ENCODE peak calls at places on chromosomes 13 and 19, in six cellular contexts. V, L, Y, G, F and B are unnamed samples.

GRCh38 chr19:2733930-2734588 is 5.8 kb downstream of the SLC39A3 start:
- DNase-seq in V (no peak), L (no peak), Y (no peak), G (no peak), F (no peak), B (no peak)

GRCh38 chr19:16386619-16387240 is 62.1 kb downstream of the KLF2 start:
- DNase-seq in V (peak), L (peak), Y (peak), G (peak), F (no peak), B (no peak)

GRCh38 chr19:14563989-14564650 is 7.7 kb downstream of the NDUFB7 start:
- DNase-seq in V (no peak), L (peak), Y (no peak), G (no peak), F (no peak), B (no peak)

GRCh38 chr19:49155005-49155826 is at the start of gene HRC:
- DNase-seq in V (no peak), L (no peak), Y (no peak), G (no peak), F (no peak), B (no peak)

GRCh38 chr19:21127001-21127400 is 14.8 kb upstream of the ZNF431 start:
- DNase-seq in V (no peak), L (no peak), Y (no peak), G (no peak), F (no peak), B (no peak)

GRCh38 chr19:5138606-5139594 is 170.0 kb downstream of the KDM4B start:
- DNase-seq in V (peak), L (peak), Y (no peak), G (no peak), F (peak), B (peak)

GRCh38 chr19:32397736-32398135 is 7.8 kb upstream of the DPY19L3 start:
- DNase-seq in V (peak), L (no peak), Y (peak), G (no peak), F (no peak), B (no peak)

GRCh38 chr19:58229255-58229639 is 533 bp downstream of the ZNF544 start:
- DNase-seq in V (peak), L (peak), Y (peak), G (no peak), F (no peak), B (no peak)

GRCh38 chr19:1837625-1838105 is 10.6 kb downstream of the REXO1 start:
- DNase-seq in V (peak), L (peak), Y (peak), G (no peak), F (peak), B (no peak)

GRCh38 chr19:38683393-38684077 is 36.1 kb downstream of the ACTN4 start:
- DNase-seq in V (peak), L (peak), Y (peak), G (peak), F (no peak), B (no peak)

GRCh38 chr13:24131749-24132148 is 28.8 kb upstream of the SPATA13 start:
- DNase-seq in V (no peak), L (no peak), Y (no peak), G (no peak), F (no peak), B (no peak)

GRCh38 chr13:99004931-99005330 is 27.1 kb upstream of the DOCK9 start:
- DNase-seq in V (no peak), L (no peak), Y (no peak), G (no peak), F (no peak), B (no peak)

GRCh38 chr19:49987159-49987698 is 26.3 kb upstream of the SIGLEC11 start:
- DNase-seq in V (peak), L (peak), Y (peak), G (no peak), F (peak), B (peak)

GRCh38 chr19:42480335-42481095 is 37.8 kb upstream of the CXCL17 start:
- DNase-seq in V (peak), L (peak), Y (peak), G (no peak), F (no peak), B (no peak)

GRCh38 chr19:38596057-38596981 is 21.4 kb downstream of the MAP4K1 start:
- DNase-seq in V (no peak), L (peak), Y (peak), G (peak), F (no peak), B (no peak)

GRCh38 chr13:37869756-37870488 is at the start of gene TRPC4:
- DNase-seq in V (peak), L (no peak), Y (peak), G (peak), F (no peak), B (no peak)

GRCh38 chr13:83162493-83162892 is 719.8 kb downstream of the SLITRK1 start:
- DNase-seq in V (no peak), L (no peak), Y (no peak), G (no peak), F (no peak), B (no peak)

GRCh38 chr19:18170714-18171255 is 2.8 kb upstream of the IFI30 start:
- DNase-seq in V (no peak), L (no peak), Y (no peak), G (no peak), F (no peak), B (no peak)